ENCODE peak calls at places on chromosomes 5 and 9, in nine cellular contexts. One of them, this sample, is unnamed.

GRCh38 chr5:96254980-96255681 is 177.9 kb downstream of the PCSK1 start:
- DNase-seq in HAP-1: no peak
- DNase-seq in PC-3: peak; percentile 86
- DNase-seq in testis: no peak
- DNase-seq in AG10803: peak; percentile 99
- DNase-seq in lower lobe of right lung: no peak
- DNase-seq in fibroblast of pulmonary artery: peak; percentile 92
- DNase-seq in effector memory CD4-positive, alpha-beta T cell: no peak
- DNase-seq in GM12865: no peak
- DNase-seq in this sample: no peak

GRCh38 chr5:92559743-92560142 is 1021.3 kb downstream of the NR2F1-AS1 start:
- DNase-seq in AG10803: peak; percentile 35
- DNase-seq in GM12865: no peak
- DNase-seq in PC-3: peak; percentile 34
- DNase-seq in lower lobe of right lung: no peak
- DNase-seq in testis: no peak
- DNase-seq in fibroblast of pulmonary artery: no peak
- DNase-seq in effector memory CD4-positive, alpha-beta T cell: no peak
- DNase-seq in HAP-1: no peak
- DNase-seq in this sample: peak; percentile 51

GRCh38 chr5:16364906-16365305 is 100.7 kb downstream of the ZNF622 start:
- DNase-seq in GM12865: no peak
- DNase-seq in effector memory CD4-positive, alpha-beta T cell: no peak
- DNase-seq in lower lobe of right lung: no peak
- DNase-seq in PC-3: no peak
- DNase-seq in HAP-1: no peak
- DNase-seq in fibroblast of pulmonary artery: no peak
- DNase-seq in AG10803: no peak
- DNase-seq in testis: no peak
- DNase-seq in this sample: no peak

GRCh38 chr5:157657516-157657915 is 5.3 kb upstream of the SOX30 start:
- DNase-seq in HAP-1: no peak
- DNase-seq in testis: no peak
- DNase-seq in AG10803: no peak
- DNase-seq in lower lobe of right lung: no peak
- DNase-seq in effector memory CD4-positive, alpha-beta T cell: no peak
- DNase-seq in fibroblast of pulmonary artery: no peak
- DNase-seq in GM12865: no peak
- DNase-seq in PC-3: no peak
- DNase-seq in this sample: no peak

GRCh38 chr5:164532226-164532937 is 1027.0 kb downstream of the MAT2B start:
- DNase-seq in lower lobe of right lung: no peak
- DNase-seq in fibroblast of pulmonary artery: no peak
- DNase-seq in AG10803: no peak
- DNase-seq in effector memory CD4-positive, alpha-beta T cell: no peak
- DNase-seq in PC-3: no peak
- DNase-seq in GM12865: no peak
- DNase-seq in HAP-1: no peak
- DNase-seq in testis: no peak
- DNase-seq in this sample: no peak

GRCh38 chr5:33235824-33236223 is 204.9 kb upstream of the TARS1 start:
- DNase-seq in AG10803: no peak
- DNase-seq in GM12865: peak; percentile 24
- DNase-seq in lower lobe of right lung: no peak
- DNase-seq in PC-3: no peak
- DNase-seq in fibroblast of pulmonary artery: no peak
- DNase-seq in effector memory CD4-positive, alpha-beta T cell: no peak
- DNase-seq in HAP-1: no peak
- DNase-seq in testis: no peak
- DNase-seq in this sample: no peak

GRCh38 chr9:5621327-5621726 is 7.6 kb upstream of the RIC1 start:
- DNase-seq in AG10803: peak; percentile 50
- DNase-seq in testis: no peak
- DNase-seq in GM12865: no peak
- DNase-seq in HAP-1: no peak
- DNase-seq in PC-3: peak; percentile 90
- DNase-seq in fibroblast of pulmonary artery: peak; percentile 66
- DNase-seq in effector memory CD4-positive, alpha-beta T cell: no peak
- DNase-seq in lower lobe of right lung: no peak
- DNase-seq in this sample: peak; percentile 63

GRCh38 chr9:78031271-78031825 is at the start of gene GNAQ:
- DNase-seq in lower lobe of right lung: peak; percentile 56
- DNase-seq in AG10803: no peak
- DNase-seq in PC-3: peak; percentile 13
- DNase-seq in HAP-1: peak; percentile 52
- DNase-seq in effector memory CD4-positive, alpha-beta T cell: peak; percentile 23
- DNase-seq in fibroblast of pulmonary artery: no peak
- DNase-seq in GM12865: no peak
- DNase-seq in testis: peak; percentile 32
- DNase-seq in this sample: no peak

GRCh38 chr9:114738581-114739316 is 56.8 kb upstream of the TEX48 start:
- DNase-seq in GM12865: peak; percentile 71
- DNase-seq in PC-3: peak; percentile 80
- DNase-seq in AG10803: peak; percentile 89
- DNase-seq in testis: peak; percentile 79
- DNase-seq in fibroblast of pulmonary artery: peak; percentile 92
- DNase-seq in HAP-1: peak; percentile 68
- DNase-seq in effector memory CD4-positive, alpha-beta T cell: peak; percentile 61
- DNase-seq in lower lobe of right lung: peak; percentile 70
- DNase-seq in this sample: peak; percentile 63

GRCh38 chr5:73442960-73443627 is 5.5 kb downstream of the FOXD1 start:
- DNase-seq in effector memory CD4-positive, alpha-beta T cell: no peak
- DNase-seq in PC-3: no peak
- DNase-seq in testis: no peak
- DNase-seq in lower lobe of right lung: no peak
- DNase-seq in AG10803: no peak
- DNase-seq in GM12865: no peak
- DNase-seq in HAP-1: no peak
- DNase-seq in fibroblast of pulmonary artery: no peak
- DNase-seq in this sample: no peak

GRCh38 chr5:73444499-73445432 is 3.8 kb downstream of the FOXD1 start:
- DNase-seq in testis: no peak
- DNase-seq in PC-3: no peak
- DNase-seq in effector memory CD4-positive, alpha-beta T cell: no peak
- DNase-seq in lower lobe of right lung: no peak
- DNase-seq in GM12865: no peak
- DNase-seq in HAP-1: no peak
- DNase-seq in fibroblast of pulmonary artery: no peak
- DNase-seq in AG10803: peak; percentile 53
- DNase-seq in this sample: no peak

GRCh38 chr5:73442152-73442860 is 6.3 kb downstream of the FOXD1 start:
- DNase-seq in testis: no peak
- DNase-seq in lower lobe of right lung: no peak
- DNase-seq in HAP-1: no peak
- DNase-seq in PC-3: no peak
- DNase-seq in AG10803: no peak
- DNase-seq in effector memory CD4-positive, alpha-beta T cell: no peak
- DNase-seq in GM12865: no peak
- DNase-seq in fibroblast of pulmonary artery: no peak
- DNase-seq in this sample: no peak

GRCh38 chr5:73445708-73446630 is 2.6 kb downstream of the FOXD1 start:
- DNase-seq in fibroblast of pulmonary artery: no peak
- DNase-seq in effector memory CD4-positive, alpha-beta T cell: no peak
- DNase-seq in PC-3: no peak
- DNase-seq in HAP-1: no peak
- DNase-seq in AG10803: no peak
- DNase-seq in testis: no peak
- DNase-seq in lower lobe of right lung: no peak
- DNase-seq in GM12865: no peak
- DNase-seq in this sample: no peak

GRCh38 chr5:73443725-73444498 is 4.7 kb downstream of the FOXD1 start:
- DNase-seq in lower lobe of right lung: no peak
- DNase-seq in HAP-1: peak; percentile 25
- DNase-seq in AG10803: no peak
- DNase-seq in PC-3: no peak
- DNase-seq in effector memory CD4-positive, alpha-beta T cell: no peak
- DNase-seq in testis: no peak
- DNase-seq in GM12865: no peak
- DNase-seq in fibroblast of pulmonary artery: no peak
- DNase-seq in this sample: no peak
- H3K4me3 ChIP-seq in lower lobe of right lung: no peak overlapping the region
- H3K4me3 ChIP-seq in HAP-1: no peak overlapping the region
- H3K4me3 ChIP-seq in AG10803: peak overlapping the region; percentile 83
- H3K4me3 ChIP-seq in PC-3: no peak overlapping the region
- H3K4me3 ChIP-seq in effector memory CD4-positive, alpha-beta T cell: no peak overlapping the region
- H3K4me3 ChIP-seq in testis: peak overlapping the region; percentile 39
- H3K4me3 ChIP-seq in GM12865: no peak overlapping the region
- H3K4me3 ChIP-seq in fibroblast of pulmonary artery: no peak overlapping the region
- H3K4me3 ChIP-seq in this sample: no peak overlapping the region

DNA sequence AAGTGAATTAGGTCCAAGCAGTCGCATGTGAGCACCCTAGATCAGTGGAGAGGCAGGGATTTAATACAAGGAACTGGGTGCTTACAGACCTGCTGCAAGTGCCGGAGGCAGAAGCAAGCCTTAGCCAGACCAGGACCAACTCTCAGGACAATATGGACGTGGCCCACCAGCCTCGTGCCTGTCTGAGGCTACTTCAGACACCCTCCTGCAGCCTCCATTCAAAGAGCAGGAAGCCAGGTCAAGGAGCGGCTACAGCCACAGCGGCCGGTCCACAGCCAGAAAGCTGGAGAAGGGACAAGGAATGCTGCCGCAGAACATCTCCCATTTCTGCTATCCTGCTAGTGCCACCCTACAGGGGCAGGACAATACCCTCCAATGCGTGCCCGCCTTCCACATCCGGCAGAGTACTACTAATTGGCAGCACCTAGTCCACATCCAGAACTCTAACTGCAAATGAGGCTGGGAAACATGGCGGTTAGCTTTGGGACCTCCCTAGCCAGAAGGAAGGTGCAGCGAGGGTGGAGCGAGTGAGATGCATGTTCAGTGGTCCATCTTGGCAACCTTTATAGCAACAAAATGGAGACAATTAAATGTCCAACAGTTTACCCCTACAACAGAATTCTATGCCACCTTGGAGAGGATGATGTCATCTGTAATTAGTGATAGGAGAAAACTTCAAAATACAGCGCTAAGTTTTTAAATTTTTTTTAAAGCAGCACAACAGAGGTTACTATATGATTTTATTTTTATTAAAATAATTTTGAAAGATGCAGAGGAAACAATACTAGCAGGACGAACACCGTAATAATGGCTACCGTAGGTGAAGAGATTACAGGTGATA is 1.0 kb upstream of the ALDH1B1 start:
- DNase-seq in GM12865: no peak
- DNase-seq in HAP-1: no peak
- DNase-seq in testis: no peak
- DNase-seq in lower lobe of right lung: no peak
- DNase-seq in AG10803: no peak
- DNase-seq in fibroblast of pulmonary artery: no peak
- DNase-seq in PC-3: no peak
- DNase-seq in effector memory CD4-positive, alpha-beta T cell: no peak
- DNase-seq in this sample: no peak
- H3K4me3 ChIP-seq in GM12865: no peak overlapping the region
- H3K4me3 ChIP-seq in HAP-1: peak overlapping the region; percentile 87
- H3K4me3 ChIP-seq in testis: peak overlapping the region; percentile 74
- H3K4me3 ChIP-seq in lower lobe of right lung: peak overlapping the region; percentile 84
- H3K4me3 ChIP-seq in AG10803: no peak overlapping the region
- H3K4me3 ChIP-seq in fibroblast of pulmonary artery: peak overlapping the region; percentile 86
- H3K4me3 ChIP-seq in PC-3: peak overlapping the region; percentile 89
- H3K4me3 ChIP-seq in effector memory CD4-positive, alpha-beta T cell: peak overlapping the region; percentile 82
- H3K4me3 ChIP-seq in this sample: peak overlapping the region; percentile 98

GRCh38 chr5:160089549-160089948 is 29.7 kb downstream of the PWWP2A start:
- DNase-seq in GM12865: no peak
- DNase-seq in PC-3: no peak
- DNase-seq in fibroblast of pulmonary artery: peak; percentile 50
- DNase-seq in effector memory CD4-positive, alpha-beta T cell: no peak
- DNase-seq in testis: no peak
- DNase-seq in AG10803: no peak
- DNase-seq in lower lobe of right lung: no peak
- DNase-seq in HAP-1: no peak
- DNase-seq in this sample: no peak
- H3K4me3 ChIP-seq in GM12865: no peak overlapping the region
- H3K4me3 ChIP-seq in PC-3: no peak overlapping the region
- H3K4me3 ChIP-seq in fibroblast of pulmonary artery: no peak overlapping the region
- H3K4me3 ChIP-seq in effector memory CD4-positive, alpha-beta T cell: no peak overlapping the region
- H3K4me3 ChIP-seq in testis: no peak overlapping the region
- H3K4me3 ChIP-seq in AG10803: no peak overlapping the region
- H3K4me3 ChIP-seq in lower lobe of right lung: no peak overlapping the region
- H3K4me3 ChIP-seq in HAP-1: no peak overlapping the region
- H3K4me3 ChIP-seq in this sample: no peak overlapping the region

GRCh38 chr5:124630767-124631704 is 115.4 kb downstream of the ZNF608 start:
- DNase-seq in HAP-1: no peak
- DNase-seq in lower lobe of right lung: no peak
- DNase-seq in fibroblast of pulmonary artery: no peak
- DNase-seq in AG10803: peak; percentile 33
- DNase-seq in effector memory CD4-positive, alpha-beta T cell: no peak
- DNase-seq in PC-3: no peak
- DNase-seq in testis: no peak
- DNase-seq in GM12865: peak; percentile 80
- DNase-seq in this sample: no peak

GRCh38 chr5:124627815-124628214 is 118.6 kb downstream of the ZNF608 start:
- DNase-seq in HAP-1: no peak
- DNase-seq in fibroblast of pulmonary artery: no peak
- DNase-seq in AG10803: no peak
- DNase-seq in PC-3: no peak
- DNase-seq in testis: no peak
- DNase-seq in lower lobe of right lung: no peak
- DNase-seq in effector memory CD4-positive, alpha-beta T cell: no peak
- DNase-seq in GM12865: no peak
- DNase-seq in this sample: no peak

GRCh38 chr5:124626053-124626452 is 120.4 kb downstream of the ZNF608 start:
- DNase-seq in HAP-1: no peak
- DNase-seq in GM12865: no peak
- DNase-seq in fibroblast of pulmonary artery: no peak
- DNase-seq in AG10803: no peak
- DNase-seq in effector memory CD4-positive, alpha-beta T cell: no peak
- DNase-seq in PC-3: no peak
- DNase-seq in lower lobe of right lung: no peak
- DNase-seq in testis: no peak
- DNase-seq in this sample: no peak

GRCh38 chr5:124628251-124628650 is 118.2 kb downstream of the ZNF608 start:
- DNase-seq in fibroblast of pulmonary artery: no peak
- DNase-seq in testis: no peak
- DNase-seq in PC-3: no peak
- DNase-seq in GM12865: no peak
- DNase-seq in HAP-1: peak; percentile 16
- DNase-seq in lower lobe of right lung: no peak
- DNase-seq in AG10803: no peak
- DNase-seq in effector memory CD4-positive, alpha-beta T cell: no peak
- DNase-seq in this sample: no peak

DNA sequence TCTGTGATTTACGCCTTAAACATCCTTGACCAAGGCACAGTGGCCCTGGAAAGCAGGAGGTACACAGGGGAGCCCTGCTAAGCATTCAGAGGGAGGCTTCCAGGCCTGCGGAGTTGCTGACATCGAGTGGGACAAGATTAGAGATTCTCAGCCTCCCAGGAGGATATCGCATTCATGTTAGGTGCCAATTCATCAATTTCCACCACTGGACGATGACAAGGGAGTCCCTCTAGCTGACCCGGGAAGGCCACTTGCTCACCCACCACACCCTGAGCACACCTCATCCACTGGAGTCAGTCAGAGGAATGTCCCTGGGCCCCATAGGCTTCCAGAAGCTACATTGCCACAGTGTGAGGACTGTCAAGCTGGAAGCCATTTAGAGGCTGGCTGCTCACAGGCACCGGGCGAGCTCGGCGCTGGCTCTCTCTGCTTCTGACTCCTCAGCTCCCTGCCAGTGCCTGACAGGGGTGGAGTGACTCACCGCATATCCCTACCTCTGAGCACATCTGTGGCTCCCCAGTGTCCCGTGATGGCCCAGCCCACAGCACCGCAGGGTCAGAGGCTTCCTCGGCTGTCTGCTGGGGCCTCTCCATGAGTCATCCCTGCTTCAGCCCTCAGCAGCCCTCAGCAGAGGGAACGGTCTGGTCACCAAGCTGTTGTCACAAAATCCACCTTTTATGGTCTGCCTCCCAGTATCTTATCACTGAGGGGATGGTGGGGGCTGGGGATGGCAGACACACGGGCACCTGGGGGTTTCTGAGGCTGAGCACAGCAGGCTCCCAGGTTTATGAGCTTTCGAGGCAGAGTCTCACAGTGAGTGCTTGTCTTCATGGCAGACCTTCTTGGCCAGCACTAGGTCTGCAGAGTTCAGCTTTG is 117.5 kb downstream of the ZNF608 start:
- DNase-seq in PC-3: peak; percentile 81
- DNase-seq in AG10803: peak; percentile 91
- DNase-seq in lower lobe of right lung: no peak
- DNase-seq in testis: no peak
- DNase-seq in fibroblast of pulmonary artery: peak; percentile 87
- DNase-seq in GM12865: no peak
- DNase-seq in effector memory CD4-positive, alpha-beta T cell: no peak
- DNase-seq in HAP-1: no peak
- DNase-seq in this sample: peak; percentile 89
- H3K4me3 ChIP-seq in PC-3: no peak overlapping the region
- H3K4me3 ChIP-seq in AG10803: no peak overlapping the region
- H3K4me3 ChIP-seq in lower lobe of right lung: no peak overlapping the region
- H3K4me3 ChIP-seq in testis: no peak overlapping the region
- H3K4me3 ChIP-seq in fibroblast of pulmonary artery: no peak overlapping the region
- H3K4me3 ChIP-seq in GM12865: no peak overlapping the region
- H3K4me3 ChIP-seq in effector memory CD4-positive, alpha-beta T cell: no peak overlapping the region
- H3K4me3 ChIP-seq in HAP-1: no peak overlapping the region
- H3K4me3 ChIP-seq in this sample: peak overlapping the region; percentile 21